ENCODE peak calls at places on chromosomes 6 and 20, in seven cellular contexts. One of them, this sample, is unnamed.

GRCh38 chr20:20463933-20464374 is 96.0 kb downstream of the INSM1 start:
- DNase-seq in posterior vena cava: no peak
- DNase-seq in GM04504: no peak
- DNase-seq in iris pigment epithelial cell: no peak
- DNase-seq in OCI-LY7: peak
- DNase-seq in NCI-H1092 treated with DMSO at 0.1 percent for 48 hours: peak
- DNase-seq in fibroblast of lung: peak
- DNase-seq in this sample: peak

GRCh38 chr20:51385941-51386530 is 156.5 kb downstream of the NFATC2 start:
- DNase-seq in GM04504: peak
- DNase-seq in fibroblast of lung: peak
- DNase-seq in posterior vena cava: no peak
- DNase-seq in iris pigment epithelial cell: peak
- DNase-seq in OCI-LY7: peak
- DNase-seq in NCI-H1092 treated with DMSO at 0.1 percent for 48 hours: peak
- DNase-seq in this sample: peak

GRCh38 chr20:4820833-4821518 is 99.3 kb downstream of the PRND start:
- DNase-seq in OCI-LY7: no peak
- DNase-seq in fibroblast of lung: peak
- DNase-seq in GM04504: peak
- DNase-seq in iris pigment epithelial cell: peak
- DNase-seq in posterior vena cava: peak
- DNase-seq in NCI-H1092 treated with DMSO at 0.1 percent for 48 hours: peak
- DNase-seq in this sample: no peak

GRCh38 chr6:4844108-4844507 is 67.9 kb downstream of the CDYL start:
- DNase-seq in NCI-H1092 treated with DMSO at 0.1 percent for 48 hours: no peak
- DNase-seq in posterior vena cava: no peak
- DNase-seq in iris pigment epithelial cell: no peak
- DNase-seq in GM04504: no peak
- DNase-seq in fibroblast of lung: no peak
- DNase-seq in OCI-LY7: no peak
- DNase-seq in this sample: peak

GRCh38 chr6:136235233-136235564 is 14.9 kb downstream of the MTFR2 start:
- DNase-seq in NCI-H1092 treated with DMSO at 0.1 percent for 48 hours: no peak
- DNase-seq in iris pigment epithelial cell: peak
- DNase-seq in OCI-LY7: no peak
- DNase-seq in fibroblast of lung: peak
- DNase-seq in posterior vena cava: no peak
- DNase-seq in GM04504: no peak
- DNase-seq in this sample: no peak

GRCh38 chr6:162621246-162621645 is 106.3 kb downstream of the PRKN start:
- DNase-seq in GM04504: no peak
- DNase-seq in posterior vena cava: no peak
- DNase-seq in NCI-H1092 treated with DMSO at 0.1 percent for 48 hours: no peak
- DNase-seq in OCI-LY7: no peak
- DNase-seq in iris pigment epithelial cell: peak
- DNase-seq in fibroblast of lung: peak
- DNase-seq in this sample: no peak

GRCh38 chr6:143449731-143450452 is 603 bp downstream of the ADAT2 start:
- DNase-seq in posterior vena cava: no peak
- DNase-seq in iris pigment epithelial cell: peak
- DNase-seq in GM04504: no peak
- DNase-seq in OCI-LY7: peak
- DNase-seq in fibroblast of lung: peak
- DNase-seq in NCI-H1092 treated with DMSO at 0.1 percent for 48 hours: peak
- DNase-seq in this sample: peak

GRCh38 chr20:19961298-19961697 is 55.9 kb upstream of the NAA20 start:
- DNase-seq in iris pigment epithelial cell: no peak
- DNase-seq in NCI-H1092 treated with DMSO at 0.1 percent for 48 hours: no peak
- DNase-seq in fibroblast of lung: no peak
- DNase-seq in posterior vena cava: no peak
- DNase-seq in OCI-LY7: no peak
- DNase-seq in GM04504: no peak
- DNase-seq in this sample: no peak

GRCh38 chr6:149239573-149240209 is 77.8 kb upstream of the TAB2 start:
- DNase-seq in posterior vena cava: no peak
- DNase-seq in GM04504: no peak
- DNase-seq in fibroblast of lung: no peak
- DNase-seq in OCI-LY7: no peak
- DNase-seq in iris pigment epithelial cell: no peak
- DNase-seq in NCI-H1092 treated with DMSO at 0.1 percent for 48 hours: no peak
- DNase-seq in this sample: no peak

GRCh38 chr6:71727632-71728294 is 158.6 kb upstream of the RIMS1 start:
- DNase-seq in NCI-H1092 treated with DMSO at 0.1 percent for 48 hours: no peak
- DNase-seq in fibroblast of lung: no peak
- DNase-seq in iris pigment epithelial cell: no peak
- DNase-seq in posterior vena cava: no peak
- DNase-seq in OCI-LY7: peak
- DNase-seq in GM04504: no peak
- DNase-seq in this sample: peak

GRCh38 chr6:11229267-11230043 is 3.0 kb downstream of the NEDD9 start:
- DNase-seq in GM04504: no peak
- DNase-seq in iris pigment epithelial cell: peak
- DNase-seq in NCI-H1092 treated with DMSO at 0.1 percent for 48 hours: no peak
- DNase-seq in fibroblast of lung: peak
- DNase-seq in OCI-LY7: no peak
- DNase-seq in posterior vena cava: no peak
- DNase-seq in this sample: no peak

GRCh38 chr20:24503352-24503931 is 34.0 kb downstream of the SYNDIG1 start:
- DNase-seq in GM04504: no peak
- DNase-seq in iris pigment epithelial cell: no peak
- DNase-seq in posterior vena cava: peak
- DNase-seq in NCI-H1092 treated with DMSO at 0.1 percent for 48 hours: no peak
- DNase-seq in fibroblast of lung: peak
- DNase-seq in OCI-LY7: no peak
- DNase-seq in this sample: no peak

GRCh38 chr20:11540558-11540957 is 377.1 kb upstream of the BTBD3 start:
- DNase-seq in iris pigment epithelial cell: no peak
- DNase-seq in OCI-LY7: no peak
- DNase-seq in GM04504: no peak
- DNase-seq in NCI-H1092 treated with DMSO at 0.1 percent for 48 hours: no peak
- DNase-seq in posterior vena cava: no peak
- DNase-seq in fibroblast of lung: no peak
- DNase-seq in this sample: no peak

GRCh38 chr20:47810116-47810672 is 24.9 kb upstream of the SULF2 start:
- DNase-seq in fibroblast of lung: no peak
- DNase-seq in iris pigment epithelial cell: no peak
- DNase-seq in GM04504: no peak
- DNase-seq in OCI-LY7: no peak
- DNase-seq in NCI-H1092 treated with DMSO at 0.1 percent for 48 hours: no peak
- DNase-seq in posterior vena cava: peak
- DNase-seq in this sample: no peak

GRCh38 chr20:63354636-63355385 is 6.3 kb downstream of the CHRNA4 start:
- DNase-seq in OCI-LY7: no peak
- DNase-seq in GM04504: no peak
- DNase-seq in NCI-H1092 treated with DMSO at 0.1 percent for 48 hours: no peak
- DNase-seq in fibroblast of lung: no peak
- DNase-seq in iris pigment epithelial cell: no peak
- DNase-seq in posterior vena cava: no peak
- DNase-seq in this sample: no peak

GRCh38 chr6:52499026-52499425 is 77.8 kb downstream of the TRAM2 start:
- DNase-seq in iris pigment epithelial cell: no peak
- DNase-seq in NCI-H1092 treated with DMSO at 0.1 percent for 48 hours: no peak
- DNase-seq in GM04504: no peak
- DNase-seq in posterior vena cava: no peak
- DNase-seq in OCI-LY7: peak
- DNase-seq in fibroblast of lung: peak
- DNase-seq in this sample: no peak

GRCh38 chr20:51350941-51351631 is 191.4 kb downstream of the NFATC2 start:
- DNase-seq in fibroblast of lung: peak
- DNase-seq in NCI-H1092 treated with DMSO at 0.1 percent for 48 hours: no peak
- DNase-seq in posterior vena cava: peak
- DNase-seq in iris pigment epithelial cell: peak
- DNase-seq in GM04504: peak
- DNase-seq in OCI-LY7: no peak
- DNase-seq in this sample: no peak